ENCODE peak calls at places on chromosomes 12 and 14, in six cellular contexts. K is HCT116, W is HepG2, Y is tibial artery, X is prostate gland, O is psoas muscle. D is an unnamed sample. For H3K4me1, the result is how much of the 10 kb centered on the place peaks cover.

GRCh38 chr14:96631030-96631429 is 128.8 kb downstream of the PAPOLA start:
- DNase-seq in K (no peak), W (no peak), Y (no peak), X (no peak), O (no peak), D (no peak)

GRCh38 chr14:20873370-20874177 is 17.6 kb upstream of the RNASE3 start:
- DNase-seq in K (peak), W (peak), Y (peak), X (peak), O (peak), D (peak)

GRCh38 chr14:37901978-37902377 is 305.7 kb upstream of the SSTR1 start:
- DNase-seq in K (no peak), W (no peak), Y (peak), X (no peak), O (peak), D (no peak)

GRCh38 chr14:102220031-102220430 is 80.3 kb downstream of the WDR20 start:
- DNase-seq in K (no peak), W (no peak), Y (no peak), X (no peak), O (no peak), D (no peak)

GRCh38 chr12:121590476-121591143 is 9.8 kb upstream of the KDM2B start:
- DNase-seq in K (no peak), W (peak), Y (no peak), X (no peak), O (peak), D (no peak)

GRCh38 chr14:75022655-75023054 is 19.9 kb downstream of the EIF2B2 start:
- DNase-seq in K (no peak), W (peak), Y (no peak), X (no peak), O (peak), D (no peak)

GRCh38 chr12:9064201-9064814 is 51.4 kb downstream of the A2M start:
- DNase-seq in K (peak), W (peak), Y (peak), X (peak), O (peak), D (peak)

GRCh38 chr14:49306152-49306751 is 279.9 kb downstream of the RPS29 start:
- DNase-seq in K (peak), W (peak), Y (no peak), X (no peak), O (no peak), D (no peak)

GRCh38 chr14:76456200-76456599 is 80.3 kb downstream of the ESRRB start:
- DNase-seq in K (peak), W (peak), Y (no peak), X (no peak), O (no peak), D (no peak)

GRCh38 chr12:15152864-15153263 is 68.4 kb downstream of the RERG start:
- DNase-seq in K (no peak), W (no peak), Y (no peak), X (no peak), O (no peak), D (no peak)

GRCh38 chr12:14841761-14842160 is 1.6 kb downstream of the ART4 start:
- DNase-seq in K (no peak), W (peak), Y (peak), X (peak), O (peak), D (peak)

GRCh38 chr12:20646239-20646827 is 48.8 kb upstream of the SLCO1C1 start:
- DNase-seq in K (peak), W (peak), Y (no peak), X (no peak), O (no peak), D (no peak)

GRCh38 chr14:50397461-50398196 is 948 bp upstream of the CDKL1 start:
- DNase-seq in K (no peak), W (peak), Y (peak), X (peak), O (peak), D (no peak)

GRCh38 chr12:95790912-95791849 is 617 bp upstream of the NTN4 start:
- DNase-seq in K (no peak), W (no peak), Y (no peak), X (peak), O (peak), D (peak)

GRCh38 chr12:59403259-59403932 is 192.4 kb upstream of the SLC16A7 start:
- DNase-seq in K (peak), W (peak), Y (peak), X (peak), O (no peak), D (peak)

GRCh38 chr14:100692256-100692655 is 34.4 kb upstream of the DLK1 start:
- DNase-seq in K (no peak), W (no peak), Y (no peak), X (no peak), O (no peak), D (no peak)

GRCh38 chr14:100692859-100693558 is 33.7 kb upstream of the DLK1 start:
- DNase-seq in K (peak), W (peak), Y (no peak), X (peak), O (no peak), D (peak)

GRCh38 chr14:100695423-100695738 is 31.3 kb upstream of the DLK1 start:
- DNase-seq in K (no peak), W (no peak), Y (no peak), X (no peak), O (no peak), D (no peak)

GRCh38 chr14:100694579-100695422 is 31.9 kb upstream of the DLK1 start:
- DNase-seq in K (no peak), W (no peak), Y (no peak), X (no peak), O (no peak), D (no peak)

DNA sequence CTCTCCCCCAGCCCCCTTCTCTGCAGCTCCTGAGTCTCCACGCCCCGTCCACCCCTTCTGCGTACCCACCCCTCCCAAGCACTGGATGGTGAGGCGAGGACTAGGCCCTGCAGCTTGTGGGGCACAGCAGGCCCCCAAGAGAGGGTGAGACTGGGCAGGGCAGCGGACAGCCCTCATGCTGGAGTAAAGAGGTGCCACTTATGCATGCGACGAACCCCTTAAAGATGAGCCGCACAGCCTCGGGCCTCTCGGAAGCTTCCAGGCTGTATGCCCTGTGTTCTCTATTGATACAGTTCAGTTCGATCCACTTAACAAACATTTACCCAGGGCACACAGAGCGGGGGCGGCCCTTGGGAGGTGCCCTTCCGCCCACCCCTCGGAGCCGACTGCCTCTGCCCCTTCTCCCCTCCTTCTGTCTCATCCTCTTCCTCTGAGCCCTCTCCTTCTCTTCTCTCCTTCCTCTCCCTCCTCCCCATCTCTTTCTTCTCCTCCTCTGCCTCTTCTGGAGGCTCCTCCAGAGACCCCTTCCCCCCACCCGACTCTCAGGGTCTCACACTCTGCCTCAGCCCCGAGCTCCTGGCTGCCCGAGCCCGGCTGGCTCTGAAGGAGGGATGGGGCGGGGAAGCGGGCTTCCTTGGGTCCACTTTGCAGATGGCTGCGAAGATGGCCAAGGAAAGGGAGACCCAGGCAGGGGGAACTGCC is 32.7 kb upstream of the DLK1 start:
- DNase-seq in K (no peak), W (no peak), Y (no peak), X (no peak), O (no peak), D (no peak)
- H3K4me1 ChIP-seq in K (under half), W (half or more), Y (under half), X (under half), O (under half), D (under half)

GRCh38 chr12:104519190-104519857 is 62.6 kb downstream of the CHST11 start:
- DNase-seq in K (no peak), W (no peak), Y (no peak), X (no peak), O (no peak), D (no peak)
- H3K4me3 ChIP-seq in K (no peak), W (no peak), Y (no peak), X (no peak), O (no peak), D (no peak)

GRCh38 chr14:60561845-60562746 is 53.1 kb downstream of the SIX6 start:
- DNase-seq in K (peak), W (peak), Y (peak), X (peak), O (peak), D (no peak)
- TF ChIP-seq CTCF in K (peak), W (peak), Y (peak), X (peak), O (peak), D (peak)

GRCh38 chr14:99840774-99841305 is 47.6 kb downstream of the EML1 start:
- DNase-seq in K (no peak), W (no peak), Y (no peak), X (no peak), O (no peak), D (no peak)

GRCh38 chr14:99840265-99840664 is 47.1 kb downstream of the EML1 start:
- DNase-seq in K (no peak), W (no peak), Y (no peak), X (no peak), O (no peak), D (no peak)

GRCh38 chr14:99837822-99838221 is 44.6 kb downstream of the EML1 start:
- DNase-seq in K (no peak), W (no peak), Y (no peak), X (no peak), O (no peak), D (no peak)

GRCh38 chr14:99839696-99840095 is 46.5 kb downstream of the EML1 start:
- DNase-seq in K (no peak), W (no peak), Y (no peak), X (no peak), O (no peak), D (no peak)

DNA sequence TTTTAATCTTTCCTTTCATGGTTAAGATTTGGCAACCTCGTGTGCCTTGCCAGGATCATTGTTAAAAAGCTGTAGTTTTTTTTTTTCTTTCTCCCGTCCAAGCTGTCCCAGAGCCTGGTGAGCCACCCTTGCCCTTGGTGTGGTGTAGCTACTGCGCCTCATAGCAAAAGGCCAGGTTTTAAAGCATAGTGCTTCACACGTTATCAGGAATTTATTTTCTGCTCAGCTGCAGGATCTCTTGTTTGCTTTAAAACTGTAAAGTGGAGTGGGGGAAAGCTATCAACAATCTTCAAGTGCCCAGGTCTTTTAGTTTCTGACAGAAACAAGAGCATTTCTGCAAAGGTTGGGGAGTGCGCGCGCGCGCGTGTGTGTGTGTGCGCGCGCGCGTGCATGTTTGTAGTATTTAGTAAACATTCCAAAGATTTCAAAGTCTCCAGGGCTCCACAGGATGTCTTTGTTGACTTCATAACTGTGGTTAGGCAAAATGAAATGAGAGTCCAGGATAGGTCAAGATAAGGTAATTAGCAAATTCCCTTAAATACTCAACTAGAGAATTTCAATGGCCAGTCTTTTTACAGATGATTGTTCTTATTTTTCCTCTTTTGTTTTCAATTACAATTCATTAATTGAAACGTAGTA is 45.5 kb downstream of the EML1 start:
- DNase-seq in K (no peak), W (peak), Y (no peak), X (no peak), O (no peak), D (peak)
- H3K4me1 ChIP-seq in K (under half), W (under half), Y (under half), X (under half), O (under half), D (under half)

DNA sequence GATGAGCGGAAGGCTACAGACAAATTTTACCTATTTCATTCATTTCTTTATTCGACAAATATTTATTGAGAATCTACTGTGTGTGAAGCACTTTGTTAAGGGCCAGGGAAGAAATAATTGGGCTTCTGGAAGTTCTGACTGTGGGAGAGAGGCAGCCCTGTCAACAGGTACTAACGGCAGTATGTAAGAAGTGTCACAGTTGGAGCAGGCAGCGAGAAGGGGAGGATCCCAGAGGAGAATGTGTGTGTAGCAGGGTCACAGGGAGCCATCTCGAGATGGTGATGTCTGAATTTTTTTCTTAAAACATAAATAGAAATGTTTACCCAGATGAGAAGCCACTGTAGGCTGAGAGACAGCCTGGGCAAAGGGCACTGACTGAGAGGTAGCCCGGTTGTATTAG is 163.3 kb upstream of the SLC38A2 start:
- DNase-seq in K (no peak), W (no peak), Y (no peak), X (no peak), O (no peak), D (no peak)
- H3K4me3 ChIP-seq in K (no peak), W (no peak), Y (no peak), X (no peak), O (no peak), D (no peak)

GRCh38 chr12:67647547-67648305 is 819 bp upstream of the DYRK2 start:
- DNase-seq in K (peak), W (peak), Y (peak), X (peak), O (peak), D (peak)
- TF ChIP-seq CTCF in K (peak), W (peak), Y (peak), X (peak), O (peak), D (no peak)

DNA sequence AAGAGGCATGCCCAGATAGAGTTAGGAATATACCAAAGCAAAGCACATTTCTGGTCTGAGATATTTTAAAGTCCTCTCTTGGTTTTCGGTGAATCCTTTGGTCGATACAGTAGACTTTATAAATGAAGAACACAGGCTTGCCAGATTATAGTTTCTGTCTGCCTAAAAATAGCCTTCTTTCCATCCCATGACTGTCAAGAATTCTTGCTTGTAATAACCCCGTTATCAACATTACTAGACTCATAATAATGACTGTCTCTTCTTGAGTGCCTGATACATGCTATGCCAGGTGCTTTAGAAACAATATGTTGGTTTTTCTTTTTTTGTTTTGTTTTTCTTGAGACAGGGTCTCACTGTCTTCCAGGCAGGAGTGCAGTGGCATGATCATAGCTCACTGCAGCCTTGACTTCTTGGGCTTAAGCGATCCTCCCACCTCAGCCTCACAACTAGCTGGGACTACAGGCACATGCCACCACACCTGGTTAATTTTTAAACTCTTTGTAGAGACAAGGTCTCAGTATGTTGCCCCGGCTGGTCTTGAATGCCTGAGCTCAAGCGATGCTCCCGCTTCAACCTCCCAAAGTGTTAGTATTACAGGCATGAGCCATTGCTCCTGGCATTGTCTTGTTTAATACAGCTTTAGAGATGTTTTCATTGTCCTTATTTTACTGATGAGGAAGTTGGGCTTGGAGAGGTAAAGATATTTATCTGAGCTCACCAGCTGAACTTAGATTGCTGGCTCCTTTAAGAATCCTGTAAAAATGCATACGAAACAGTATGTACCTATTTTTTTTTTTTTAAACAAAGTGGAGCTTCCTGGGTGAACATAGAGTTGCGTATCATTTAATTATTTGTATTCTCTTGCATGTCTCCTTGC is 30.4 kb downstream of the CHST11 start:
- DNase-seq in K (no peak), W (no peak), Y (no peak), X (no peak), O (no peak), D (no peak)
- H3K4me1 ChIP-seq in K (under half), W (under half), Y (under half), X (under half), O (under half), D (under half)

GRCh38 chr12:47771304-47771703 is 1.7 kb upstream of the SLC48A1 start:
- DNase-seq in K (no peak), W (no peak), Y (no peak), X (no peak), O (no peak), D (no peak)

GRCh38 chr12:47773062-47773857 is at the start of gene SLC48A1:
- DNase-seq in K (no peak), W (peak), Y (no peak), X (peak), O (peak), D (peak)

GRCh38 chr12:47773858-47774580 is 981 bp downstream of the SLC48A1 start:
- DNase-seq in K (no peak), W (no peak), Y (no peak), X (no peak), O (no peak), D (no peak)

GRCh38 chr12:47772738-47773061 is 338 bp upstream of the SLC48A1 start:
- DNase-seq in K (no peak), W (no peak), Y (no peak), X (no peak), O (no peak), D (no peak)

DNA sequence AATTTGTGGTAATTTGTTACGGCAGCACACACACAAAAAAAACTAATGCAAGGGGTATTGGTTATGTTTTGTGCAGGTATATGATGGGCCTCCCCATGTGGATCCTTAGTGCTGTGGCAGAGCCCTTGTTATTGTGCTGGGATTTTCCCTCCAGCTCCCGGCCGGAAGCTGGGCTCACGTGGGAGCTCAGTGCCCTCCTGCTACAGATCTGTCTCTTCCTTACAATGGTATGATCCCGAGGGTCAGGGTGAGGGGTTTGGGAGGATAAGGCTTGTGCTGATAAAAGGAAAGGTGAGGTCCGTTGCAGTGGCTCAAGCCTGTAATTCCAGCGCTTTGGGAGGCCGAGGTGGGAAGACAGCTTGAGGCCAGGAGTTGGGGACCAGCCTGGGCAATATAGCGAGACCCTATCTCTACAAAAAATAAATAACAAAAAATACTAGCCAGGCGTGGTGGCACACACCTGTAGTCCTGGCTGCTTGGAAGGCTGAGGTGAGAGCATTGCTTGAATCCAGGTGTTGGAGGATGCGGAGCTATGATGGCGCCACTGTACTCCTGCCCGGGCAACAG is 861 bp upstream of the SLC48A1 start:
- DNase-seq in K (no peak), W (no peak), Y (no peak), X (no peak), O (no peak), D (no peak)
- H3K4me3 ChIP-seq in K (no peak), W (peak), Y (peak), X (no peak), O (peak), D (no peak)

DNA sequence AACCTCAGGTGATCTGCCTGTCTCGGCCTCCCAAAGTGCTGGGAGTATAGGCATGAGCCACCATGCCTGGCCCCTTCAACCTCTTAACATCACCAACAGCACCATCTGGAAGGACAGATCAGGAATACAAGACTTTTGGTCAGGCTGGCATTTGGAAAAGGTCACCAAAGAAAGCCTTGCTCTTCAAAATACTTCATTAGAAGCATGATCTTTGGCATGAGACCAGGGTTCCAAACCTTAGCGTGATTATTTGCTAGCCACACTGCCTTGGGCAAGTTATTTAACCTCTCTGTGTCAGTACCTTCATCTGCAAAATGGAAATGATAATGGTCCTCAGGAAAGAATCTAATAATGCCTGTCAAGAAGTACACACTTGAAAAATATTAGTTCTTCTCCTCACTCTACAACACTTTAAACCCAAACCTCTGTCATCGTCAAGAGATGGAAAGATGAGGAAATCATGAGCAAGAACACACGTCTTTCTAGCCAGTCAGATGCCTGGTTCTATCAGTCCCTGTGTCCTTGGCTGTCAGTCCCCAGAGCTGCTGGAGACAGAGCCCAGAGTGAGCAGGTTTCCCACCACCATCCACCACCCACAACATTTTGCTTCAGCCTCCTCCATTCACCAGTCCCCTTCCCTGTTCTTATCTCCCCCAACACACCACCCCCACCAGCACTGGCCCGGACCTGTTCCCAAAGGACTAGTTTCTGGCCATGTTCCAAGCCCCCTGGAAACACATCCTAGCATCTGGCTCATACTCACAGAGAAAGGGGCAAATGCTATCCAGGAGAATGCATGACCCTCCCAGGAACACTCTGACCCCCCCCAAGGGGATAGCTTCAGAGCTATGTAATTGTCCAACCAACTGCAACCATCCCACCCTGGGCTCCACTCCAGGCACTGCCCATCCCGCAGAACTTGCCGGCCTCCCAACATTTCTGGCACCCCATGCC is 2.0 kb downstream of the ADCY6 start:
- DNase-seq in K (no peak), W (no peak), Y (no peak), X (no peak), O (no peak), D (no peak)
- TF ChIP-seq CTCF in K (no peak), W (no peak), Y (no peak), X (no peak), O (no peak), D (no peak)